ENCODE peak calls at places on chromosome 15, in ten cellular contexts. A is GM12865, D is ovary, M is lower lobe of right lung, Q is GM23338, U is RWPE2, P is upper lobe of right lung, O is AG04450, B is lung, H is epithelial cell of esophagus. F is an unnamed sample.

GRCh38 chr15:55337160-55337559 is 18.1 kb downstream of the PIGB start:
- DNase-seq in A (no peak), D (no peak), M (no peak), Q (no peak), U (no peak), P (no peak), O (no peak), B (no peak), H (no peak), F (no peak)

GRCh38 chr15:88803241-88803919 is at the start of gene ACAN:
- DNase-seq in A (no peak), D (no peak), M (no peak), Q (peak; percentile 77), U (no peak), P (no peak), O (no peak), B (no peak), H (no peak), F (no peak)

GRCh38 chr15:62942411-62942810 is 100.1 kb upstream of the TPM1 start:
- DNase-seq in A (no peak), D (no peak), M (no peak), Q (no peak), U (no peak), P (no peak), O (no peak), B (peak; percentile 10), H (no peak), F (no peak)

GRCh38 chr15:31605467-31605931 is 278.9 kb downstream of the KLF13 start:
- DNase-seq in A (no peak), D (no peak), M (no peak), Q (peak; percentile 71), U (peak; percentile 67), P (no peak), O (no peak), B (no peak), H (peak; percentile 52), F (no peak)

GRCh38 chr15:89847101-89847500 is 32.4 kb upstream of the ANPEP start:
- DNase-seq in A (no peak), D (no peak), M (no peak), Q (no peak), U (no peak), P (no peak), O (no peak), B (no peak), H (no peak), F (no peak)

GRCh38 chr15:99371180-99372103 is 120.2 kb downstream of the LRRC28 start:
- DNase-seq in A (peak; percentile 76), D (no peak), M (no peak), Q (peak; percentile 25), U (no peak), P (no peak), O (no peak), B (no peak), H (peak; percentile 24), F (peak; percentile 73)

GRCh38 chr15:62436235-62436634 is 271.1 kb upstream of the C2CD4B start:
- DNase-seq in A (no peak), D (no peak), M (no peak), Q (no peak), U (no peak), P (no peak), O (no peak), B (no peak), H (no peak), F (no peak)

GRCh38 chr15:64354683-64355558 is 1.1 kb downstream of the CSNK1G1 start:
- DNase-seq in A (peak; percentile 17), D (no peak), M (no peak), Q (no peak), U (no peak), P (no peak), O (no peak), B (no peak), H (peak; percentile 58), F (no peak)

GRCh38 chr15:73710321-73710720 is 26.1 kb downstream of the CD276 start:
- DNase-seq in A (no peak), D (no peak), M (no peak), Q (no peak), U (no peak), P (no peak), O (no peak), B (no peak), H (no peak), F (no peak)

GRCh38 chr15:73709671-73710070 is 25.5 kb downstream of the CD276 start:
- DNase-seq in A (no peak), D (no peak), M (no peak), Q (no peak), U (no peak), P (no peak), O (no peak), B (no peak), H (no peak), F (no peak)

GRCh38 chr15:73711526-73711925 is 27.3 kb downstream of the CD276 start:
- DNase-seq in A (no peak), D (no peak), M (no peak), Q (no peak), U (no peak), P (no peak), O (no peak), B (no peak), H (no peak), F (no peak)

GRCh38 chr15:73714695-73715301 is 30.6 kb downstream of the CD276 start:
- DNase-seq in A (no peak), D (no peak), M (no peak), Q (no peak), U (no peak), P (no peak), O (no peak), B (no peak), H (no peak), F (no peak)

DNA sequence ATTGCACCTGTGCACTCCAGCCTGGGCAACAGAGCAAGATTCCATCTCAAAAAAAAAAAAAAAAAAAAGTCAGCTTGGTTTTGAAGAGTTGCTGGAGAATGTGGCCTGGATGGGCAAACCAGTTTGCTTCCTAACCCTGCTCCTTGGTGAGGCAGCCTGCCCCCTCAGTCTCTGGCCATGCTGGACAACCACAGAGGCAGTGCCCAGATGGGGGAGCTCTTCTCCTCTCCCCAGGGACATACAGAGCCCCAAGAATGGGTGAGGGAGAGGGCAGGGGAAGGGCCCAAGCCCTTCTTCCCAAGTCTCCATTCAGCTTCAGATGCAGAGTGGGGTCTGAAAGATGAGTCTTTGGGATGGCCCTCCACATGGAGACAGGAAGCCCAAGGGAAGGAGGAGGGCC is 27.9 kb downstream of the CD276 start:
- DNase-seq in A (no peak), D (no peak), M (no peak), Q (peak; percentile 46), U (no peak), P (no peak), O (no peak), B (no peak), H (no peak), F (no peak)
- TF ChIP-seq CTCF in A (no peak), D (no peak), M (no peak), Q (peak; percentile 78), U (no peak), P (no peak), O (no peak), B (no peak), H (peak; percentile 14), F (peak; percentile 9)

DNA sequence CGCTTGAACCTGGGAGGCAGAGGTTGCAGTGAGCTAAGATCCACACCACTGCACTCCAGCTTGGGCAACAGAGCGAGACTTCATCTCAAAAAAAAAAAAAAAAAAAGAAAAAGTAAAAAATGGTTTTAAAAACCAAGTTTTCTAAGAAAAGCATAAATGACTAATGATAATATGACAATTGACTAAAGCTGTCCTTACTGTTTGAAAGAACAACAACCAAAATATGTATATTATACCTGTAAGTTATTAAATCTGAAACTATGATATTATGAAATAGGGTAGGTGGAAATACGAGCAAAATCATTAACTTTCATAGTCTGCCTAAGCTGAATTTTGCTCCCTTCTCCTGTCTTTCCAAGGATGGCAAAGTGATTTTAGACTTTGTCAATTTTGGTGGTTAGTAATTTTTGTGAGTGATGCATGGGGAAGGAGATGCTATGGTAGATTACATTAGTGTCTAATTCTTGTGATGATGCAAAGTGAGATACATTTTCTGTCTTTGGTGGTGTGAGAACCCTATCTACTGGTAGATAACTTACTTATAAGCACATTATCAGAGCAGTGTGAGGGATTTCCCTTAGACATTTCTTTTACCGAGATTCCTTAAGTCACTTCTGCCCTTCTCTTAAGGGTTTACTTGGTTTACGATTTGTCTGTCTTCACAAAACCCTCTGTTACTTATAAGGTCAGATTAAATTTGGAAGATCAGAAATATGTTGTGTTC is 10.6 kb upstream of the CHD2 start:
- DNase-seq in A (no peak), D (no peak), M (no peak), Q (no peak), U (no peak), P (no peak), O (no peak), B (no peak), H (no peak), F (no peak)
- H3K4me3 ChIP-seq in A (no peak overlapping the region), D (no peak overlapping the region), M (no peak overlapping the region), Q (no peak overlapping the region), U (no peak overlapping the region), P (no peak overlapping the region), O (no peak overlapping the region), B (no peak overlapping the region), H (no peak overlapping the region), F (no peak overlapping the region)

DNA sequence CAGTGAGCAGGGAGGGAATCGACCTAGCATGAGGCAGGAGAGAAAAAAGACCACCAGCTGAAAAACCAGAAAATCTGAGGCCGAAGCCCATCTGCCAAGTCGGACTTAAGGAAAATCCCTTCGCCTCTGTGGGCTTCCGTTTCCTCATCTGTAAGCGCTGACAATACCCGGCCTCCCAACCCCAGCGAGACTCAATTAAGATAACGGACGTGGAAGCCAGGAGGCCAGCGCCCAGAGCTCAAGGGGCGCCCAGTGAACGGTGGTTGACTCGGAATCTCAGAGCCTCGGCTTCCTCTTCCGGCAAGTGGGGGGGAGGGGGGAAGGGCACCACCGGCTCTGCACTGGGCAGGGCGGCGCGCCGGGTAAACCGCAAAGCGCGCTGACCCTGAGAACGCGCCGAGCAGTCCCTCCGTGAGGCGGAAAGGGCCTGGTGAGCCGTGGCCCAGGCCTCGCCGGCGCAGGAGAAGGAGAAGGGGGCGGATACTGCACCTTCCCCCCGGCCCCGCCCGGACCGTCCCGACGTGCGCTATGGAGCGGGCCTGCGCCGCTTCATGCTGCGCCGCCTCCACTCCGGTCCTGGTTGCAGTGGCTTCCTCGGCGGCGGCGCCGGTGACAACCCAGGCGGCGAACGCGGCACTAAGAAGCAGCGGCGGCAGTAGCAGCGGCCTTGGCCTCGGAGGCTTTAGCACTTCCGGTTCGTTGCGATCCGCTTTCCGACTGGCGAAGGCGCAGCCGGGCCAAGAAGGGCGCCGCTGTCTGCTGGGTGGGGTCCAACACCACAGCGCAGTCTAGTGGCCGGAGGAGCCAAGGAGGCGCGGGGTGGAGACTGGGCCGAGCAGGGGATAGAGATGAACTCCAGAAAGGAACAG is at the start of gene DPP8:
- DNase-seq in A (peak; percentile 98), D (peak; percentile 95), M (peak; percentile 96), Q (peak; percentile 98), U (peak; percentile 98), P (peak; percentile 97), O (peak; percentile 81), B (peak; percentile 96), H (peak; percentile 95), F (peak; percentile 96)
- TF ChIP-seq CTCF in A (peak; percentile 98), D (peak; percentile 83), M (peak; percentile 90), Q (peak; percentile 98), U (peak; percentile 100), P (peak; percentile 87), O (peak; percentile 96), B (peak; percentile 86), H (peak; percentile 85), F (peak; percentile 94)

DNA sequence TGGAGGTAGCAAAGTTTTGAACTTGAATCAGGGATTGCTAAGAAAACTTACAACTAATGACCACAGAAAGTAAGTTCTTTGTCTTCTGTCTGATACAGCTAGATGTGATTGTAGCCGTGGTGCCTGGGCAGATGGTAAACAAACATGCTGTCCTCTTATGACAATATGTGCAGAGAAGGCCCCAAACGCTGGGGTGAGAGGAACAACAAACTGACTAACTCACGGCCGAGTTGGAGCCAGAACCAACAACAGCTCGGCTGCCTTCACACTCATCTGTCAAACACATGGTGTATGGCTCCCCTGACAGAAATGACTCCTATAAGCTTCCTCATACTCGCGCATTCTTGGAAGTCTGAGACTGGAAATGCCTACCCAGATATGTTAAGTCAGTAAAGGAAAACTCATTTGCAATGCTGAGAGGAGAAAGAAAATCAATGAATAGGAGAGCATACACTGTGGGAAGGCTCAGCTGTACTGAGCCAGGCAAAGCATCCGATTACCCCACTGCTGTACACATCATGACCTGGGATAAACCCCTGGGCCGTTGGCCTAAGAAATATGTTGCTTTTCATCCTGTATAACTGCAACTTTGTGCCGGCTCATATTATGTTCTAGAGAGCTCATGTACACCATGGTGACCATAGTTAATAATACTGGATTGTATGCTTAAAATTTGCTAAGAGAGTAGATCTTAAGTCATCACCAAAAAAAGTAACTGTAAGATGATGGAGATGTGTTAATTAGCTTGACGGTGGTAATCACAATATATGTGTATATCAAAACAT is 5.7 kb downstream of the THBS1 start:
- DNase-seq in A (no peak), D (no peak), M (no peak), Q (no peak), U (no peak), P (no peak), O (no peak), B (no peak), H (peak; percentile 48), F (peak; percentile 79)
- H3K4me3 ChIP-seq in A (no peak overlapping the region), D (no peak overlapping the region), M (no peak overlapping the region), Q (no peak overlapping the region), U (no peak overlapping the region), P (peak overlapping the region; percentile 60), O (peak overlapping the region; percentile 99), B (no peak overlapping the region), H (no peak overlapping the region), F (no peak overlapping the region)